ENCODE peak calls at places on chromosomes 12 and 14, in nine cellular contexts. One of them, this sample, is unnamed.

GRCh38 chr12:38488866-38489265 is 172.3 kb downstream of the ALG10B start:
- DNase-seq in esophagus squamous epithelium: no peak
- DNase-seq in naive thymus-derived CD4-positive, alpha-beta T cell: no peak
- DNase-seq in brain microvascular endothelial cell: no peak
- DNase-seq in GM06990: no peak
- DNase-seq in neural progenitor cell: no peak
- DNase-seq in IMR-90: no peak
- DNase-seq in H1: no peak
- DNase-seq in sigmoid colon: no peak
- DNase-seq in this sample: no peak

GRCh38 chr12:95218852-95219171 is 1.2 kb downstream of the VEZT start:
- DNase-seq in naive thymus-derived CD4-positive, alpha-beta T cell: no peak
- DNase-seq in H1: no peak
- DNase-seq in GM06990: peak; percentile 39
- DNase-seq in neural progenitor cell: peak; percentile 15
- DNase-seq in esophagus squamous epithelium: no peak
- DNase-seq in brain microvascular endothelial cell: no peak
- DNase-seq in IMR-90: no peak
- DNase-seq in sigmoid colon: no peak
- DNase-seq in this sample: peak; percentile 13

GRCh38 chr12:19198272-19198671 is 68.7 kb downstream of the PLEKHA5 start:
- DNase-seq in IMR-90: peak; percentile 88
- DNase-seq in brain microvascular endothelial cell: peak; percentile 65
- DNase-seq in H1: no peak
- DNase-seq in GM06990: no peak
- DNase-seq in neural progenitor cell: no peak
- DNase-seq in esophagus squamous epithelium: no peak
- DNase-seq in sigmoid colon: no peak
- DNase-seq in naive thymus-derived CD4-positive, alpha-beta T cell: no peak
- DNase-seq in this sample: no peak

GRCh38 chr12:83130178-83130577 is 443.5 kb downstream of the TMTC2 start:
- DNase-seq in IMR-90: no peak
- DNase-seq in H1: no peak
- DNase-seq in sigmoid colon: no peak
- DNase-seq in esophagus squamous epithelium: no peak
- DNase-seq in GM06990: no peak
- DNase-seq in brain microvascular endothelial cell: no peak
- DNase-seq in naive thymus-derived CD4-positive, alpha-beta T cell: no peak
- DNase-seq in neural progenitor cell: no peak
- DNase-seq in this sample: no peak

GRCh38 chr14:91112172-91112571 is 1.7 kb upstream of the DGLUCY start:
- DNase-seq in H1: no peak
- DNase-seq in neural progenitor cell: no peak
- DNase-seq in esophagus squamous epithelium: no peak
- DNase-seq in IMR-90: no peak
- DNase-seq in brain microvascular endothelial cell: no peak
- DNase-seq in GM06990: no peak
- DNase-seq in naive thymus-derived CD4-positive, alpha-beta T cell: no peak
- DNase-seq in sigmoid colon: no peak
- DNase-seq in this sample: no peak

GRCh38 chr12:95733156-95733825 is 57.3 kb downstream of the NTN4 start:
- DNase-seq in IMR-90: peak; percentile 95
- DNase-seq in neural progenitor cell: no peak
- DNase-seq in GM06990: no peak
- DNase-seq in H1: no peak
- DNase-seq in esophagus squamous epithelium: no peak
- DNase-seq in brain microvascular endothelial cell: no peak
- DNase-seq in sigmoid colon: no peak
- DNase-seq in naive thymus-derived CD4-positive, alpha-beta T cell: no peak
- DNase-seq in this sample: no peak

GRCh38 chr12:52156757-52157565 is 34.9 kb downstream of the KRT80 start:
- DNase-seq in esophagus squamous epithelium: no peak
- DNase-seq in brain microvascular endothelial cell: no peak
- DNase-seq in naive thymus-derived CD4-positive, alpha-beta T cell: peak; percentile 75
- DNase-seq in neural progenitor cell: peak; percentile 84
- DNase-seq in IMR-90: peak; percentile 42
- DNase-seq in sigmoid colon: peak; percentile 84
- DNase-seq in H1: peak; percentile 98
- DNase-seq in GM06990: peak; percentile 43
- DNase-seq in this sample: peak; percentile 84

GRCh38 chr12:66182956-66183355 is 6.1 kb upstream of the IRAK3 start:
- DNase-seq in esophagus squamous epithelium: no peak
- DNase-seq in sigmoid colon: no peak
- DNase-seq in naive thymus-derived CD4-positive, alpha-beta T cell: no peak
- DNase-seq in H1: no peak
- DNase-seq in neural progenitor cell: no peak
- DNase-seq in GM06990: no peak
- DNase-seq in brain microvascular endothelial cell: no peak
- DNase-seq in IMR-90: no peak
- DNase-seq in this sample: no peak

GRCh38 chr14:82725188-82725587 is 1191.5 kb upstream of the SEL1L start:
- DNase-seq in esophagus squamous epithelium: no peak
- DNase-seq in H1: no peak
- DNase-seq in GM06990: no peak
- DNase-seq in naive thymus-derived CD4-positive, alpha-beta T cell: no peak
- DNase-seq in sigmoid colon: no peak
- DNase-seq in brain microvascular endothelial cell: no peak
- DNase-seq in IMR-90: no peak
- DNase-seq in neural progenitor cell: no peak
- DNase-seq in this sample: no peak

GRCh38 chr12:120091371-120092090 is 25.0 kb downstream of the RAB35 start:
- DNase-seq in neural progenitor cell: no peak
- DNase-seq in H1: no peak
- DNase-seq in GM06990: no peak
- DNase-seq in brain microvascular endothelial cell: no peak
- DNase-seq in esophagus squamous epithelium: no peak
- DNase-seq in IMR-90: no peak
- DNase-seq in sigmoid colon: no peak
- DNase-seq in naive thymus-derived CD4-positive, alpha-beta T cell: no peak
- DNase-seq in this sample: no peak

GRCh38 chr12:80443974-80444666 is at the start of gene PTPRQ:
- DNase-seq in GM06990: no peak
- DNase-seq in IMR-90: peak; percentile 22
- DNase-seq in sigmoid colon: no peak
- DNase-seq in neural progenitor cell: no peak
- DNase-seq in brain microvascular endothelial cell: no peak
- DNase-seq in esophagus squamous epithelium: no peak
- DNase-seq in H1: no peak
- DNase-seq in naive thymus-derived CD4-positive, alpha-beta T cell: no peak
- DNase-seq in this sample: no peak

GRCh38 chr12:70885952-70886351 is 34.6 kb downstream of the PTPRR start:
- DNase-seq in H1: no peak
- DNase-seq in naive thymus-derived CD4-positive, alpha-beta T cell: no peak
- DNase-seq in IMR-90: no peak
- DNase-seq in brain microvascular endothelial cell: no peak
- DNase-seq in GM06990: no peak
- DNase-seq in esophagus squamous epithelium: no peak
- DNase-seq in sigmoid colon: no peak
- DNase-seq in neural progenitor cell: no peak
- DNase-seq in this sample: no peak

GRCh38 chr14:22977684-22978486 is 4.5 kb downstream of the AJUBA start:
- DNase-seq in brain microvascular endothelial cell: no peak
- DNase-seq in neural progenitor cell: peak; percentile 97
- DNase-seq in naive thymus-derived CD4-positive, alpha-beta T cell: no peak
- DNase-seq in esophagus squamous epithelium: no peak
- DNase-seq in sigmoid colon: peak; percentile 78
- DNase-seq in GM06990: no peak
- DNase-seq in H1: peak; percentile 77
- DNase-seq in IMR-90: peak; percentile 67
- DNase-seq in this sample: peak; percentile 77

GRCh38 chr12:4282103-4282891 is 8.7 kb downstream of the CCND2 start:
- DNase-seq in esophagus squamous epithelium: no peak
- DNase-seq in neural progenitor cell: no peak
- DNase-seq in IMR-90: no peak
- DNase-seq in naive thymus-derived CD4-positive, alpha-beta T cell: no peak
- DNase-seq in GM06990: no peak
- DNase-seq in sigmoid colon: no peak
- DNase-seq in brain microvascular endothelial cell: no peak
- DNase-seq in H1: peak; percentile 45
- DNase-seq in this sample: no peak

GRCh38 chr12:79364197-79364596 is 326.6 kb downstream of the PAWR start:
- DNase-seq in esophagus squamous epithelium: no peak
- DNase-seq in brain microvascular endothelial cell: peak; percentile 27
- DNase-seq in H1: no peak
- DNase-seq in sigmoid colon: no peak
- DNase-seq in naive thymus-derived CD4-positive, alpha-beta T cell: no peak
- DNase-seq in neural progenitor cell: no peak
- DNase-seq in IMR-90: no peak
- DNase-seq in GM06990: no peak
- DNase-seq in this sample: no peak

GRCh38 chr12:54246011-54246641 is 33.8 kb downstream of the CBX5 start:
- DNase-seq in sigmoid colon: no peak
- DNase-seq in GM06990: no peak
- DNase-seq in brain microvascular endothelial cell: no peak
- DNase-seq in IMR-90: no peak
- DNase-seq in H1: no peak
- DNase-seq in neural progenitor cell: no peak
- DNase-seq in naive thymus-derived CD4-positive, alpha-beta T cell: no peak
- DNase-seq in esophagus squamous epithelium: no peak
- DNase-seq in this sample: no peak

GRCh38 chr14:67360469-67361206 is 510 bp downstream of the EIF2S1 start:
- DNase-seq in H1: no peak
- DNase-seq in GM06990: no peak
- DNase-seq in neural progenitor cell: no peak
- DNase-seq in sigmoid colon: no peak
- DNase-seq in naive thymus-derived CD4-positive, alpha-beta T cell: no peak
- DNase-seq in brain microvascular endothelial cell: no peak
- DNase-seq in esophagus squamous epithelium: no peak
- DNase-seq in IMR-90: no peak
- DNase-seq in this sample: no peak

GRCh38 chr12:92030618-92031017 is 115.0 kb downstream of the BTG1 start:
- DNase-seq in neural progenitor cell: no peak
- DNase-seq in brain microvascular endothelial cell: peak; percentile 61
- DNase-seq in H1: no peak
- DNase-seq in naive thymus-derived CD4-positive, alpha-beta T cell: peak; percentile 73
- DNase-seq in IMR-90: peak; percentile 24
- DNase-seq in GM06990: peak; percentile 26
- DNase-seq in sigmoid colon: peak; percentile 86
- DNase-seq in esophagus squamous epithelium: no peak
- DNase-seq in this sample: no peak

GRCh38 chr12:109910969-109911348 is 10.9 kb downstream of the TCHP start:
- DNase-seq in GM06990: peak; percentile 26
- DNase-seq in naive thymus-derived CD4-positive, alpha-beta T cell: no peak
- DNase-seq in brain microvascular endothelial cell: peak; percentile 32
- DNase-seq in esophagus squamous epithelium: no peak
- DNase-seq in H1: peak; percentile 87
- DNase-seq in IMR-90: peak; percentile 20
- DNase-seq in sigmoid colon: no peak
- DNase-seq in neural progenitor cell: peak; percentile 77
- DNase-seq in this sample: peak; percentile 85

GRCh38 chr12:109916045-109916444 is 16.0 kb downstream of the TCHP start:
- DNase-seq in H1: no peak
- DNase-seq in sigmoid colon: no peak
- DNase-seq in IMR-90: no peak
- DNase-seq in brain microvascular endothelial cell: no peak
- DNase-seq in neural progenitor cell: no peak
- DNase-seq in GM06990: no peak
- DNase-seq in esophagus squamous epithelium: no peak
- DNase-seq in naive thymus-derived CD4-positive, alpha-beta T cell: no peak
- DNase-seq in this sample: no peak

GRCh38 chr12:109915171-109916040 is 15.3 kb downstream of the TCHP start:
- DNase-seq in naive thymus-derived CD4-positive, alpha-beta T cell: no peak
- DNase-seq in H1: no peak
- DNase-seq in neural progenitor cell: no peak
- DNase-seq in IMR-90: no peak
- DNase-seq in brain microvascular endothelial cell: no peak
- DNase-seq in GM06990: no peak
- DNase-seq in sigmoid colon: no peak
- DNase-seq in esophagus squamous epithelium: no peak
- DNase-seq in this sample: no peak

GRCh38 chr12:109912790-109913189 is 12.7 kb downstream of the TCHP start:
- DNase-seq in H1: no peak
- DNase-seq in IMR-90: no peak
- DNase-seq in GM06990: no peak
- DNase-seq in sigmoid colon: no peak
- DNase-seq in esophagus squamous epithelium: no peak
- DNase-seq in brain microvascular endothelial cell: no peak
- DNase-seq in naive thymus-derived CD4-positive, alpha-beta T cell: no peak
- DNase-seq in neural progenitor cell: no peak
- DNase-seq in this sample: no peak

GRCh38 chr12:109914461-109914860 is 14.4 kb downstream of the TCHP start:
- DNase-seq in brain microvascular endothelial cell: no peak
- DNase-seq in GM06990: no peak
- DNase-seq in H1: no peak
- DNase-seq in naive thymus-derived CD4-positive, alpha-beta T cell: no peak
- DNase-seq in neural progenitor cell: no peak
- DNase-seq in esophagus squamous epithelium: no peak
- DNase-seq in IMR-90: no peak
- DNase-seq in sigmoid colon: no peak
- DNase-seq in this sample: no peak
- H3K36me3 ChIP-seq in brain microvascular endothelial cell: peaks cover 43% of the 10 kb centered on the region
- H3K36me3 ChIP-seq in GM06990: peaks cover 37% of the 10 kb centered on the region
- H3K36me3 ChIP-seq in H1: no peaks in the 10 kb centered on the region
- H3K36me3 ChIP-seq in naive thymus-derived CD4-positive, alpha-beta T cell: peaks cover 22% of the 10 kb centered on the region
- H3K36me3 ChIP-seq in neural progenitor cell: no peaks in the 10 kb centered on the region
- H3K36me3 ChIP-seq in esophagus squamous epithelium: peaks cover 42% of the 10 kb centered on the region
- H3K36me3 ChIP-seq in IMR-90: peaks cover 54% of the 10 kb centered on the region
- H3K36me3 ChIP-seq in sigmoid colon: peaks cover 98% of the 10 kb centered on the region
- H3K36me3 ChIP-seq in this sample: peaks cover 85% of the 10 kb centered on the region

GRCh38 chr14:35140718-35141581 is 18.6 kb downstream of the PRORP start:
- DNase-seq in esophagus squamous epithelium: no peak
- DNase-seq in brain microvascular endothelial cell: no peak
- DNase-seq in IMR-90: peak; percentile 52
- DNase-seq in GM06990: no peak
- DNase-seq in sigmoid colon: no peak
- DNase-seq in neural progenitor cell: no peak
- DNase-seq in H1: no peak
- DNase-seq in naive thymus-derived CD4-positive, alpha-beta T cell: peak; percentile 27
- DNase-seq in this sample: no peak
- H3K36me3 ChIP-seq in esophagus squamous epithelium: peaks cover 3% of the 10 kb centered on the region
- H3K36me3 ChIP-seq in brain microvascular endothelial cell: no peaks in the 10 kb centered on the region
- H3K36me3 ChIP-seq in IMR-90: peaks cover 9% of the 10 kb centered on the region
- H3K36me3 ChIP-seq in GM06990: peaks cover 1% of the 10 kb centered on the region
- H3K36me3 ChIP-seq in sigmoid colon: peaks cover 8% of the 10 kb centered on the region
- H3K36me3 ChIP-seq in neural progenitor cell: no peaks in the 10 kb centered on the region
- H3K36me3 ChIP-seq in H1: peaks cover 10% of the 10 kb centered on the region
- H3K36me3 ChIP-seq in naive thymus-derived CD4-positive, alpha-beta T cell: no peaks in the 10 kb centered on the region
- H3K36me3 ChIP-seq in this sample: no peaks in the 10 kb centered on the region

DNA sequence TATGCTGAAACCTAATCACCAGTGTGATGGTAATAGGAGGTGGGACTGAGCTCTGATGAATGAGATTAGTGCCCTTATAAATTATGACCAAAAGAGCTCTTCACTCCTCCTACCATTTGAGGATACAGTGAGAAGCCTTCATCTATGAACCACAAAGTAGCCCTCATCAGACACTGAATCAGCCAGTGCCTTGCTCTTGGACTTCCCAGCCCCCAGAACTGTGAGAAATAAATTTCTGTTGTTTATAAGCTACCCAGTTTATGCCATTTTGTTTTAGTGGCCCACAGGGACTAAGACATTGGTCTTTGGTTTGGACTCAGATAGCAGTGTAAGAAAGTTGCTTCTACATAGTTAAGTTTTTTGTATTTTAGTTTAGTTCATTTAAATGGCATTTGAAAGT is 32.9 kb downstream of the ABHD12B start:
- DNase-seq in IMR-90: no peak
- DNase-seq in naive thymus-derived CD4-positive, alpha-beta T cell: no peak
- DNase-seq in esophagus squamous epithelium: no peak
- DNase-seq in H1: no peak
- DNase-seq in sigmoid colon: no peak
- DNase-seq in brain microvascular endothelial cell: no peak
- DNase-seq in GM06990: no peak
- DNase-seq in neural progenitor cell: no peak
- DNase-seq in this sample: no peak
- H3K36me3 ChIP-seq in IMR-90: peaks cover 16% of the 10 kb centered on the region
- H3K36me3 ChIP-seq in naive thymus-derived CD4-positive, alpha-beta T cell: no peaks in the 10 kb centered on the region
- H3K36me3 ChIP-seq in esophagus squamous epithelium: peaks cover 10% of the 10 kb centered on the region
- H3K36me3 ChIP-seq in H1: peaks cover 16% of the 10 kb centered on the region
- H3K36me3 ChIP-seq in sigmoid colon: peaks cover 51% of the 10 kb centered on the region
- H3K36me3 ChIP-seq in brain microvascular endothelial cell: peaks cover 4% of the 10 kb centered on the region
- H3K36me3 ChIP-seq in GM06990: no peaks in the 10 kb centered on the region
- H3K36me3 ChIP-seq in neural progenitor cell: no peaks in the 10 kb centered on the region
- H3K36me3 ChIP-seq in this sample: no peaks in the 10 kb centered on the region

GRCh38 chr12:53159195-53159834 is 21.2 kb upstream of the ZNF740 start:
- DNase-seq in naive thymus-derived CD4-positive, alpha-beta T cell: peak; percentile 91
- DNase-seq in brain microvascular endothelial cell: peak; percentile 76
- DNase-seq in sigmoid colon: peak; percentile 92
- DNase-seq in H1: peak; percentile 97
- DNase-seq in neural progenitor cell: peak; percentile 85
- DNase-seq in esophagus squamous epithelium: peak; percentile 16
- DNase-seq in IMR-90: peak; percentile 74
- DNase-seq in GM06990: peak; percentile 60
- DNase-seq in this sample: peak; percentile 93
- H3K36me3 ChIP-seq in naive thymus-derived CD4-positive, alpha-beta T cell: no peaks in the 10 kb centered on the region
- H3K36me3 ChIP-seq in brain microvascular endothelial cell: no peaks in the 10 kb centered on the region
- H3K36me3 ChIP-seq in sigmoid colon: peaks cover 6% of the 10 kb centered on the region
- H3K36me3 ChIP-seq in H1: no peaks in the 10 kb centered on the region
- H3K36me3 ChIP-seq in neural progenitor cell: no peaks in the 10 kb centered on the region
- H3K36me3 ChIP-seq in esophagus squamous epithelium: no peaks in the 10 kb centered on the region
- H3K36me3 ChIP-seq in IMR-90: peaks cover 7% of the 10 kb centered on the region
- H3K36me3 ChIP-seq in GM06990: no peaks in the 10 kb centered on the region
- H3K36me3 ChIP-seq in this sample: no peaks in the 10 kb centered on the region